ENCODE peak calls at places on chromosome 2, in nine cellular contexts. One of them, this sample, is unnamed.

GRCh38 chr2:215983581-215984351 is 29.6 kb downstream of the MREG start:
- DNase-seq in HCT116: no peak
- DNase-seq in fibroblast of lung: peak
- DNase-seq in astrocyte: no peak
- DNase-seq in lower lobe of right lung: no peak
- DNase-seq in endodermal cell: no peak
- DNase-seq in heart left ventricle: no peak
- DNase-seq in neural progenitor cell: no peak
- DNase-seq in esophagus squamous epithelium: no peak
- DNase-seq in this sample: no peak

GRCh38 chr2:174967693-174968260 is 37.4 kb downstream of the CHN1 start:
- DNase-seq in HCT116: no peak
- DNase-seq in fibroblast of lung: peak
- DNase-seq in astrocyte: peak
- DNase-seq in lower lobe of right lung: no peak
- DNase-seq in endodermal cell: no peak
- DNase-seq in heart left ventricle: no peak
- DNase-seq in neural progenitor cell: no peak
- DNase-seq in esophagus squamous epithelium: no peak
- DNase-seq in this sample: no peak

GRCh38 chr2:23128684-23129292 is 256.2 kb upstream of the KLHL29 start:
- DNase-seq in HCT116: no peak
- DNase-seq in fibroblast of lung: no peak
- DNase-seq in astrocyte: no peak
- DNase-seq in lower lobe of right lung: no peak
- DNase-seq in endodermal cell: no peak
- DNase-seq in heart left ventricle: no peak
- DNase-seq in neural progenitor cell: no peak
- DNase-seq in esophagus squamous epithelium: no peak
- DNase-seq in this sample: no peak

GRCh38 chr2:192500550-192501200 is 305.9 kb upstream of the TMEFF2 start:
- DNase-seq in HCT116: peak
- DNase-seq in fibroblast of lung: peak
- DNase-seq in astrocyte: peak
- DNase-seq in lower lobe of right lung: no peak
- DNase-seq in endodermal cell: no peak
- DNase-seq in heart left ventricle: no peak
- DNase-seq in neural progenitor cell: no peak
- DNase-seq in esophagus squamous epithelium: no peak
- DNase-seq in this sample: no peak

GRCh38 chr2:144083211-144083610 is 436.7 kb downstream of the ZEB2 start:
- DNase-seq in HCT116: no peak
- DNase-seq in fibroblast of lung: no peak
- DNase-seq in astrocyte: peak
- DNase-seq in lower lobe of right lung: no peak
- DNase-seq in endodermal cell: no peak
- DNase-seq in heart left ventricle: no peak
- DNase-seq in neural progenitor cell: no peak
- DNase-seq in esophagus squamous epithelium: no peak
- DNase-seq in this sample: no peak

GRCh38 chr2:21643180-21643579 is 519.4 kb downstream of the TDRD15 start:
- DNase-seq in HCT116: no peak
- DNase-seq in fibroblast of lung: no peak
- DNase-seq in astrocyte: peak
- DNase-seq in lower lobe of right lung: no peak
- DNase-seq in endodermal cell: no peak
- DNase-seq in heart left ventricle: no peak
- DNase-seq in neural progenitor cell: no peak
- DNase-seq in esophagus squamous epithelium: no peak
- DNase-seq in this sample: no peak

GRCh38 chr2:29601872-29602271 is 319.5 kb downstream of the ALK start:
- DNase-seq in HCT116: no peak
- DNase-seq in fibroblast of lung: no peak
- DNase-seq in astrocyte: no peak
- DNase-seq in lower lobe of right lung: no peak
- DNase-seq in endodermal cell: no peak
- DNase-seq in heart left ventricle: no peak
- DNase-seq in neural progenitor cell: no peak
- DNase-seq in esophagus squamous epithelium: no peak
- DNase-seq in this sample: no peak

GRCh38 chr2:238019962-238020361 is 40.8 kb upstream of the SCLY start:
- DNase-seq in HCT116: no peak
- DNase-seq in fibroblast of lung: no peak
- DNase-seq in astrocyte: no peak
- DNase-seq in lower lobe of right lung: no peak
- DNase-seq in endodermal cell: no peak
- DNase-seq in heart left ventricle: no peak
- DNase-seq in neural progenitor cell: no peak
- DNase-seq in esophagus squamous epithelium: no peak
- DNase-seq in this sample: no peak

GRCh38 chr2:43840961-43841360 is 2.2 kb downstream of the ABCG8 start:
- DNase-seq in HCT116: no peak
- DNase-seq in fibroblast of lung: no peak
- DNase-seq in astrocyte: no peak
- DNase-seq in lower lobe of right lung: no peak
- DNase-seq in endodermal cell: no peak
- DNase-seq in heart left ventricle: no peak
- DNase-seq in neural progenitor cell: no peak
- DNase-seq in esophagus squamous epithelium: no peak
- DNase-seq in this sample: no peak

GRCh38 chr2:43839776-43840564 is 1.2 kb downstream of the ABCG8 start:
- DNase-seq in HCT116: no peak
- DNase-seq in fibroblast of lung: no peak
- DNase-seq in astrocyte: no peak
- DNase-seq in lower lobe of right lung: no peak
- DNase-seq in endodermal cell: no peak
- DNase-seq in heart left ventricle: no peak
- DNase-seq in neural progenitor cell: no peak
- DNase-seq in esophagus squamous epithelium: no peak
- DNase-seq in this sample: no peak

GRCh38 chr2:43837831-43838559 is 644 bp downstream of the ABCG5 start:
- DNase-seq in HCT116: no peak
- DNase-seq in fibroblast of lung: no peak
- DNase-seq in astrocyte: no peak
- DNase-seq in lower lobe of right lung: no peak
- DNase-seq in endodermal cell: no peak
- DNase-seq in heart left ventricle: no peak
- DNase-seq in neural progenitor cell: no peak
- DNase-seq in esophagus squamous epithelium: no peak
- DNase-seq in this sample: no peak

GRCh38 chr2:43837033-43837432 is 1.6 kb downstream of the ABCG5 start:
- DNase-seq in HCT116: no peak
- DNase-seq in fibroblast of lung: no peak
- DNase-seq in astrocyte: no peak
- DNase-seq in lower lobe of right lung: no peak
- DNase-seq in endodermal cell: no peak
- DNase-seq in heart left ventricle: no peak
- DNase-seq in neural progenitor cell: no peak
- DNase-seq in esophagus squamous epithelium: no peak
- DNase-seq in this sample: no peak

DNA sequence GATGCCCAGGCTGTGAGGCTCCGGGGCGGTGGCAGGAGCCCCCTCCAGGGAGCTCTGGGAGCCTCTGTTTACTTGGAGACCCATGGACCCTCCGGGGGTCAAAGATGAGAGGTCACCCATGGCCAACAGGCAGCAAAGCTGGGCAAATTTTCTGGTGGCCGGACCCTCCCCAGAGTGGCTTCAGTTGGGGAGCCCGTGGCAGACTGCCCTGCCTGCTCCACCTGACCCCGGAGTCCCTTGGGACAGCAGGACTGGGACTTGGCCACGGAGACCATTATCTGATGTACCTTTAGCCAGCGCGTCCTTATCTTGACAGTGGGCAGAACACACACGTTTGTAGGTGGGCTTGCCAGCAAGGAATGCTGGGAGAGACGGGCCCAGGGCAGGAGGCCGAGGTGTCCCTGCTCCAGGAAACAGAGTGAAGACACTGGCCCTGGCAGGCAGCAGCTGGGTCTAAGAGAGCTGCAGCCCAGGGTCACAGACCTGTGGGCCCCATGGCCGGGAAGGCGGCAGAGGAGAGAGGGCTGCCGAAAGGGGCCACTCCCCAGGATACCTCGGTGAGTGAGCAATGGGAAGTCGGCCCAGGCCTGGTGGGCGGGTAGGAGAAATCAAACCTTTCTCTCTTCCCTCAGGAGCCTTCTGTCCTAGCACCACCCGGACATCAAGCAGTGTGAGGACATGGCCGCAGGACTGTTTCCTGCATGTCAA is at the start of the genes ABCG5 and ABCG8:
- DNase-seq in HCT116: no peak
- DNase-seq in fibroblast of lung: no peak
- DNase-seq in astrocyte: no peak
- DNase-seq in lower lobe of right lung: no peak
- DNase-seq in endodermal cell: no peak
- DNase-seq in heart left ventricle: no peak
- DNase-seq in neural progenitor cell: no peak
- DNase-seq in esophagus squamous epithelium: no peak
- DNase-seq in this sample: no peak
- H3K4me3 ChIP-seq in HCT116: no peak
- H3K4me3 ChIP-seq in fibroblast of lung: no peak
- H3K4me3 ChIP-seq in astrocyte: no peak
- H3K4me3 ChIP-seq in lower lobe of right lung: no peak
- H3K4me3 ChIP-seq in endodermal cell: no peak
- H3K4me3 ChIP-seq in heart left ventricle: no peak
- H3K4me3 ChIP-seq in neural progenitor cell: no peak
- H3K4me3 ChIP-seq in esophagus squamous epithelium: no peak
- H3K4me3 ChIP-seq in this sample: no peak

DNA sequence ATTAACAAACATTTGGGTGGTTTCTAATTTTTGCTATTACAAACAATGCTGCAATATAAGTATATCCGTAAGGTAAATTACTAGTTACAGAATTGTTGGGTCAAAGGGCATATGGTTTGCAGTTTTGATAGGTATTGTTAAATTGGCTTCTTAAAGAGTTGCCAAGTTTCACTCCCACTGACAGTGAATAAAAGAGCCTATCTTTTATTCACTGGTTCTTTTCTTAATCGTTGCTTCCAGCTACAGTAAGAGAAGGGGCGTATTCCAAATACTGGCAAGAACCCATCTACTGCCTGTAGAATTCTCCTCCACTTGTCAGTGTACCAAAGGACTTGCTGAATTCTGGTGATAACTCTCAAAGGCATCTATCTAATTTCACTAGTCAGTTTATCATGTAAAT is 90.8 kb upstream of the SLC39A10 start:
- DNase-seq in HCT116: no peak
- DNase-seq in fibroblast of lung: no peak
- DNase-seq in astrocyte: no peak
- DNase-seq in lower lobe of right lung: no peak
- DNase-seq in endodermal cell: no peak
- DNase-seq in heart left ventricle: no peak
- DNase-seq in neural progenitor cell: no peak
- DNase-seq in esophagus squamous epithelium: no peak
- DNase-seq in this sample: no peak
- H3K27ac ChIP-seq in HCT116: no peak
- H3K27ac ChIP-seq in fibroblast of lung: no peak
- H3K27ac ChIP-seq in astrocyte: no peak
- H3K27ac ChIP-seq in lower lobe of right lung: no peak
- H3K27ac ChIP-seq in endodermal cell: no peak
- H3K27ac ChIP-seq in heart left ventricle: no peak
- H3K27ac ChIP-seq in neural progenitor cell: no peak
- H3K27ac ChIP-seq in esophagus squamous epithelium: no peak
- H3K27ac ChIP-seq in this sample: no peak

GRCh38 chr2:196809260-196809659 is at the start of gene C2orf66:
- DNase-seq in HCT116: no peak
- DNase-seq in fibroblast of lung: no peak
- DNase-seq in astrocyte: no peak
- DNase-seq in lower lobe of right lung: no peak
- DNase-seq in endodermal cell: no peak
- DNase-seq in heart left ventricle: no peak
- DNase-seq in neural progenitor cell: no peak
- DNase-seq in esophagus squamous epithelium: no peak
- DNase-seq in this sample: no peak

GRCh38 chr2:196804381-196804780 is 4.8 kb downstream of the C2orf66 start:
- DNase-seq in HCT116: no peak
- DNase-seq in fibroblast of lung: no peak
- DNase-seq in astrocyte: no peak
- DNase-seq in lower lobe of right lung: no peak
- DNase-seq in endodermal cell: no peak
- DNase-seq in heart left ventricle: no peak
- DNase-seq in neural progenitor cell: no peak
- DNase-seq in esophagus squamous epithelium: no peak
- DNase-seq in this sample: no peak

DNA sequence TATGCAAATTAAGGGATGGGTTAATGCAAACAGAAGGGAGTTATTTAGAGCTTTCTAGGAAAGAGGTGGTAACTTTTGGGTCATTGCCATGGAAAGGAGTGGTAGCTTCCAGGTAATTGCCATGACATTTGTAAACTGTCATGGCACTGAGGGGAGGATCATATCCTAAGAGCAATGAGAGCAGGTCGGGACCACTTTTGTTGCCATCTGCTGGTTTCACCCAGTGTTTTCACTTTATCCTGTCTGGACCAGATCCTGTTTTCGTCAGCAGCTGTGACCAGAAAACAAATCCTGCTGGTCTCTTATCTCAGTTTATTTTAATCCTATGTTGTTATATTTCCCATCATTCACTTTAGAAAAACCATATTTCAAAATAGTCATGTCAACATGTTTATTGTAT is 874 bp downstream of the C2orf66 start:
- DNase-seq in HCT116: no peak
- DNase-seq in fibroblast of lung: no peak
- DNase-seq in astrocyte: no peak
- DNase-seq in lower lobe of right lung: no peak
- DNase-seq in endodermal cell: peak
- DNase-seq in heart left ventricle: no peak
- DNase-seq in neural progenitor cell: no peak
- DNase-seq in esophagus squamous epithelium: no peak
- DNase-seq in this sample: no peak
- TF ChIP-seq CTCF in HCT116: peak
- TF ChIP-seq CTCF in fibroblast of lung: no peak
- TF ChIP-seq CTCF in astrocyte: no peak
- TF ChIP-seq CTCF in lower lobe of right lung: no peak
- TF ChIP-seq CTCF in endodermal cell: peak
- TF ChIP-seq CTCF in heart left ventricle: no peak
- TF ChIP-seq CTCF in neural progenitor cell: peak
- TF ChIP-seq CTCF in esophagus squamous epithelium: no peak
- TF ChIP-seq CTCF in this sample: no peak

GRCh38 chr2:203869610-203870042 is 2.1 kb downstream of the CTLA4 start:
- DNase-seq in HCT116: no peak
- DNase-seq in fibroblast of lung: no peak
- DNase-seq in astrocyte: no peak
- DNase-seq in lower lobe of right lung: no peak
- DNase-seq in endodermal cell: no peak
- DNase-seq in heart left ventricle: no peak
- DNase-seq in neural progenitor cell: no peak
- DNase-seq in esophagus squamous epithelium: no peak
- DNase-seq in this sample: no peak

GRCh38 chr2:203870942-203871341 is 3.4 kb downstream of the CTLA4 start:
- DNase-seq in HCT116: no peak
- DNase-seq in fibroblast of lung: no peak
- DNase-seq in astrocyte: no peak
- DNase-seq in lower lobe of right lung: no peak
- DNase-seq in endodermal cell: no peak
- DNase-seq in heart left ventricle: no peak
- DNase-seq in neural progenitor cell: no peak
- DNase-seq in esophagus squamous epithelium: no peak
- DNase-seq in this sample: no peak

GRCh38 chr2:203867561-203868200 is at the start of gene CTLA4:
- DNase-seq in HCT116: no peak
- DNase-seq in fibroblast of lung: no peak
- DNase-seq in astrocyte: no peak
- DNase-seq in lower lobe of right lung: no peak
- DNase-seq in endodermal cell: no peak
- DNase-seq in heart left ventricle: no peak
- DNase-seq in neural progenitor cell: no peak
- DNase-seq in esophagus squamous epithelium: no peak
- DNase-seq in this sample: no peak

GRCh38 chr2:203870481-203870880 is 2.9 kb downstream of the CTLA4 start:
- DNase-seq in HCT116: no peak
- DNase-seq in fibroblast of lung: no peak
- DNase-seq in astrocyte: no peak
- DNase-seq in lower lobe of right lung: no peak
- DNase-seq in endodermal cell: no peak
- DNase-seq in heart left ventricle: no peak
- DNase-seq in neural progenitor cell: no peak
- DNase-seq in esophagus squamous epithelium: no peak
- DNase-seq in this sample: no peak

GRCh38 chr2:203869207-203869606 is 1.6 kb downstream of the CTLA4 start:
- DNase-seq in HCT116: no peak
- DNase-seq in fibroblast of lung: no peak
- DNase-seq in astrocyte: no peak
- DNase-seq in lower lobe of right lung: no peak
- DNase-seq in endodermal cell: no peak
- DNase-seq in heart left ventricle: no peak
- DNase-seq in neural progenitor cell: no peak
- DNase-seq in esophagus squamous epithelium: no peak
- DNase-seq in this sample: no peak
- H3K4me3 ChIP-seq in HCT116: no peak
- H3K4me3 ChIP-seq in fibroblast of lung: no peak
- H3K4me3 ChIP-seq in astrocyte: no peak
- H3K4me3 ChIP-seq in lower lobe of right lung: no peak
- H3K4me3 ChIP-seq in endodermal cell: no peak
- H3K4me3 ChIP-seq in heart left ventricle: no peak
- H3K4me3 ChIP-seq in neural progenitor cell: no peak
- H3K4me3 ChIP-seq in esophagus squamous epithelium: no peak
- H3K4me3 ChIP-seq in this sample: no peak

This sample was measured in body of pancreas.